ENCODE peak calls at places on chromosomes 16 and 17, in nine cellular contexts. B is ascending aorta, W is cardiac fibroblast, G is heart left ventricle, C is foreskin fibroblast, H is pancreas, T is Peyer's patch, K is nephron progenitor cell, P is neural progenitor cell. O is an unnamed sample.
A peak's percentile ranks its signal among the peaks of the same experiment; 100 is the strongest.

GRCh38 chr17:38798614-38799500 is 499 bp downstream of the PIP4K2B start:
- DNase-seq in B (no peak), W (peak; percentile 47), G (peak; percentile 57), C (peak; percentile 73), H (no peak), T (peak; percentile 75), K (no peak), P (peak; percentile 57), O (peak; percentile 49)

GRCh38 chr17:81035389-81036127 is 607 bp downstream of the BAIAP2 start:
- DNase-seq in B (no peak), W (no peak), G (peak; percentile 28), C (peak; percentile 49), H (no peak), T (no peak), K (peak; percentile 60), P (peak; percentile 54), O (no peak)

GRCh38 chr17:55089955-55090573 is 121.5 kb downstream of the STXBP4 start:
- DNase-seq in B (no peak), W (peak; percentile 55), G (no peak), C (peak; percentile 29), H (no peak), T (peak; percentile 52), K (no peak), P (peak; percentile 3), O (no peak)

GRCh38 chr17:58332720-58333395 is 4.3 kb upstream of the TSPOAP1 start:
- DNase-seq in B (no peak), W (no peak), G (no peak), C (no peak), H (no peak), T (peak; percentile 80), K (no peak), P (no peak), O (peak; percentile 33)

GRCh38 chr16:77763994-77764393 is 24.4 kb upstream of the VAT1L start:
- DNase-seq in B (no peak), W (no peak), G (no peak), C (no peak), H (no peak), T (no peak), K (no peak), P (no peak), O (no peak)

GRCh38 chr17:41624208-41625101 is at the start of gene KRT17:
- DNase-seq in B (no peak), W (no peak), G (no peak), C (no peak), H (peak; percentile 62), T (no peak), K (no peak), P (no peak), O (no peak)

GRCh38 chr16:66853261-66854139 is 9.3 kb downstream of the CA7 start:
- DNase-seq in B (no peak), W (no peak), G (no peak), C (no peak), H (peak; percentile 29), T (no peak), K (no peak), P (no peak), O (no peak)

GRCh38 chr17:3029213-3029913 is 34.0 kb downstream of the OR1D5 start:
- DNase-seq in B (no peak), W (no peak), G (peak; percentile 90), C (no peak), H (peak; percentile 30), T (peak; percentile 25), K (no peak), P (no peak), O (no peak)

GRCh38 chr17:67274466-67274865 is 29.5 kb upstream of the HELZ start:
- DNase-seq in B (no peak), W (no peak), G (no peak), C (no peak), H (no peak), T (no peak), K (no peak), P (no peak), O (no peak)

DNA sequence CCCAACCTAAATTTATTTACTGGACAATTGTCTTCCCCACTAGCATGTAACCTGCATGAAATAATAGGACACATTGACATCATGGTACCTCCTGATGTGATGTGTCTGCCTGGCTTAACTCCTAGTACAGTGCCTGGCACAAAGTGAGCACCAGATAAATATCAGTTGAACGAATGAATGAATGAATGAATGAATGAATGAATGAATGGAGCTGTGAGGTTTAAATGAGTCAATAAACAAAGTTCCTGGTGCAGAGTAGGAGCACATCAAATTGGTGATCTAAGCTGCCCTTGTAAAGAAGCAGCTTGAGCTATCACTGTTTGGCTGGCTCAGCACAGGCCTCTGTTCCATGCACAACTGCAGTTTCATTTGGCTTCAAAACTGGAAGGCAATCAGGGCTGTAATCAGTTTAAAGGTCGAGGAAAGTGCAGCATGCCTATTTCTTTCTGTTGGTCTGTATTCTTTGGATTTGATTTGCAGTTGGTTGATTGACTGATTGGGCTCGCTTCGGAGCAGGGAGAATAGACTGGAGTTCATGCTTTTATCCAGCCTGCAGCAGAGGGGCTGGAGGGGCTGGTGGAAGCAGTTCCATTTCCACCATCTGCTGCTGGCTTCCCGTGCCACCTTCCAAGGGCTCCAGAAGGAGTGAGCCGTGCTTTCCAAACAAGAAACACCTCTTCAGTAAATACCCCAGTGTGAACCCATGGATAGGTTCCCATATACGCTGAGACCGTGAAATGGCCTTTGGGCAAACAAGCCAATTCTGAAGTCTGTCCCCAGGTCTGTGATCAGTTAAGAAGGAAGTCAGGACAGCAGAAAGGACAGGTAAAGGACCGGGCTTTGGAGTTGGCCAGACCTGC is 54.6 kb downstream of the GPRC5B start:
- DNase-seq in B (no peak), W (no peak), G (no peak), C (no peak), H (no peak), T (no peak), K (no peak), P (no peak), O (no peak)
- TF ChIP-seq CTCF in B (no peak), W (no peak), G (no peak), C (no peak), H (no peak), T (no peak), K (no peak), P (no peak), O (no peak)

GRCh38 chr16:31711344-31711845 is 162.2 kb upstream of the ZNF267 start:
- DNase-seq in B (no peak), W (no peak), G (no peak), C (no peak), H (no peak), T (no peak), K (no peak), P (no peak), O (no peak)
- TF ChIP-seq CTCF in B (no peak), W (no peak), G (no peak), C (no peak), H (no peak), T (no peak), K (no peak), P (peak; percentile 11), O (no peak)

GRCh38 chr17:76681222-76682137 is 29.3 kb downstream of the MXRA7 start:
- DNase-seq in B (no peak), W (peak; percentile 75), G (peak; percentile 74), C (peak; percentile 85), H (peak; percentile 74), T (peak; percentile 84), K (peak; percentile 83), P (peak; percentile 87), O (peak; percentile 56)

GRCh38 chr17:76683921-76684745 is 26.6 kb downstream of the MXRA7 start:
- DNase-seq in B (no peak), W (no peak), G (no peak), C (no peak), H (no peak), T (no peak), K (no peak), P (no peak), O (no peak)

GRCh38 chr17:76682306-76682705 is 28.5 kb downstream of the MXRA7 start:
- DNase-seq in B (no peak), W (peak; percentile 58), G (no peak), C (peak; percentile 44), H (no peak), T (no peak), K (no peak), P (no peak), O (no peak)

GRCh38 chr17:76684756-76685155 is 26.0 kb downstream of the MXRA7 start:
- DNase-seq in B (no peak), W (no peak), G (no peak), C (no peak), H (no peak), T (no peak), K (no peak), P (no peak), O (no peak)

DNA sequence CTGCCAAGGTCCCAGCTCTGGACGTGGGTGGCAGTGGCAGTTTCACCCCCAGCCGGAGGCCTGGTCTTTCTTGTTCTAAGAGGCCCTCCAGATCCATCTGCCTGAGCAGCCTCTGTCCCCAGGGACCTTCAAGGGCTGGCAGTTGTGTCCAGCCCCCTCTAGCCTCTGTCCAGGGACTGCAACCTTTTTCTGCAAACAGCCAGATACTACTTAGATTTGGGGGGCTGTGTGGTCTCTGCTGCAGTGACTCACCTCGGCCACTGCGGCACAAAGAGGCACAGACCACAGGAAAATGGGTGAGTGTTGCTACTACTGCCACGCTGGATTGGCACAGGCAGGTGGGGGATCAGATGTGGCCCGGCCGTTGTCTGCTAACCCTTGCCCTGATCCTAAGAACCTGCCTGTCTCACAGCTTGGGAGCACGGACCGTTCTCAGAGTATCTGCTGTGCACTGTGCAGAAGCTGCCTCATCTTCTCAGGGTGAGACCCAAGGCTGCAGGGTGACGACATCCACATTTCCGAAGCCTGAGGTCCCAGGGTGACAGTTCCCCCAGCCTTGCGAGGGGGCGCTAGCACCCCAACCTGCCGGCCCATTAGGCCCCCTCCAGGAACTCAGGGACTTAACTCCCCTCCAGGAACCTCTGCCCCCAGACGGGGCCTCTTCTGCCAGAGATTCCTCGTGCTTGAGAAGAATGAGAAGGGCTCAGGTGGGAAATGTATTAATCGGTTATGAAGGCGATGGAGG is 27.6 kb downstream of the MXRA7 start:
- DNase-seq in B (no peak), W (no peak), G (no peak), C (no peak), H (no peak), T (no peak), K (no peak), P (peak; percentile 64), O (no peak)
- TF ChIP-seq CTCF in B (no peak), W (peak; percentile 11), G (no peak), C (peak; percentile 10), H (no peak), T (no peak), K (peak; percentile 17), P (peak; percentile 58), O (no peak)

GRCh38 chr17:1645207-1646171 is at the start of gene SCARF1:
- DNase-seq in B (no peak), W (no peak), G (peak; percentile 81), C (no peak), H (no peak), T (no peak), K (peak; percentile 23), P (no peak), O (no peak)

GRCh38 chr17:1643293-1643998 is 2.1 kb downstream of the SCARF1 start:
- DNase-seq in B (no peak), W (no peak), G (no peak), C (peak; percentile 50), H (peak; percentile 91), T (peak; percentile 90), K (peak; percentile 69), P (peak; percentile 87), O (peak; percentile 55)

GRCh38 chr17:1646199-1646875 is 805 bp upstream of the SCARF1 start:
- DNase-seq in B (no peak), W (no peak), G (peak; percentile 26), C (no peak), H (no peak), T (no peak), K (no peak), P (no peak), O (no peak)

GRCh38 chr17:1644493-1645206 is 882 bp downstream of the SCARF1 start:
- DNase-seq in B (no peak), W (peak; percentile 67), G (peak; percentile 40), C (peak; percentile 34), H (no peak), T (peak; percentile 68), K (no peak), P (no peak), O (no peak)

GRCh38 chr17:1643999-1644492 is 1.5 kb downstream of the SCARF1 start:
- DNase-seq in B (no peak), W (peak; percentile 18), G (no peak), C (peak; percentile 23), H (no peak), T (no peak), K (peak; percentile 9), P (no peak), O (no peak)
- TF ChIP-seq CTCF in B (no peak), W (no peak), G (no peak), C (no peak), H (no peak), T (no peak), K (no peak), P (no peak), O (no peak)